ENCODE peak calls at places on chromosomes 1 and 21, in nine cellular contexts. P is spleen, I is sigmoid colon, S is transverse colon, K is breast epithelium, V is stomach, D is HCT116, Q is suprapubic skin, C is esophagus muscularis mucosa. U is an unnamed sample.

GRCh38 chr1:117606608-117607261 is 887 bp downstream of the TENT5C start:
- DNase-seq in Q (no peak), P (peak), V (peak), C (no peak), D (no peak), K (peak), I (peak), S (peak), U (peak)

GRCh38 chr21:38875694-38876492 is 70.2 kb downstream of the ETS2 start:
- DNase-seq in P (no peak), Q (no peak), D (no peak), S (no peak), C (no peak), K (no peak), V (no peak), I (no peak), U (no peak)

GRCh38 chr1:38038836-38039235 is 7.8 kb downstream of the POU3F1 start:
- DNase-seq in V (no peak), C (no peak), I (no peak), D (no peak), P (no peak), S (no peak), Q (no peak), K (no peak), U (no peak)

GRCh38 chr1:207316622-207317510 is 4.6 kb upstream of the CD55 start:
- DNase-seq in P (no peak), S (peak), Q (no peak), I (peak), V (peak), K (peak), D (peak), C (no peak), U (no peak)

GRCh38 chr21:44849616-44850130 is 23.8 kb downstream of the PTTG1IP start:
- DNase-seq in S (peak), K (no peak), Q (no peak), C (no peak), I (no peak), P (no peak), D (no peak), V (no peak), U (no peak)

GRCh38 chr1:8217011-8217711 is 100.8 kb upstream of the SLC45A1 start:
- DNase-seq in S (peak), Q (no peak), V (peak), K (no peak), P (peak), D (no peak), C (no peak), I (peak), U (no peak)

GRCh38 chr1:115458426-115459114 is 120.5 kb upstream of the NGF start:
- DNase-seq in P (no peak), V (no peak), I (no peak), S (no peak), C (no peak), D (no peak), K (no peak), Q (no peak), U (no peak)

GRCh38 chr1:161172776-161173376 is 4.4 kb downstream of the B4GALT3 start:
- DNase-seq in D (no peak), C (no peak), V (no peak), P (no peak), Q (no peak), I (no peak), S (no peak), K (no peak), U (no peak)

GRCh38 chr1:154329551-154330131 is 4.3 kb downstream of the ATP8B2 start:
- DNase-seq in S (no peak), K (no peak), P (no peak), V (no peak), D (no peak), C (no peak), I (no peak), Q (no peak), U (no peak)

GRCh38 chr1:221742555-221743415 is 896 bp upstream of the DUSP10 start:
- DNase-seq in S (peak), K (peak), P (peak), D (peak), I (peak), C (peak), V (peak), Q (peak), U (peak)

GRCh38 chr1:69737527-69738176 is 169.9 kb downstream of the LRRC7 start:
- DNase-seq in P (no peak), I (no peak), C (no peak), K (no peak), Q (no peak), S (no peak), D (peak), V (no peak), U (no peak)

GRCh38 chr1:31196685-31197084 is 43.0 kb downstream of the NKAIN1 start:
- DNase-seq in C (no peak), V (no peak), D (no peak), P (no peak), S (no peak), Q (no peak), I (no peak), K (no peak), U (no peak)

GRCh38 chr1:207925210-207925609 is 14.3 kb upstream of the CD34 start:
- DNase-seq in K (peak), I (peak), Q (peak), V (peak), C (no peak), S (no peak), P (no peak), D (no peak), U (peak)

GRCh38 chr1:84869750-84870149 is 23.3 kb downstream of the LPAR3 start:
- DNase-seq in S (no peak), P (no peak), I (no peak), Q (no peak), V (no peak), K (no peak), D (no peak), C (no peak), U (no peak)

GRCh38 chr1:16905112-16905855 is 9.5 kb downstream of the RNU1-2 start:
- DNase-seq in P (no peak), S (peak), K (no peak), Q (peak), C (no peak), I (peak), V (no peak), D (peak), U (no peak)

GRCh38 chr1:92961131-92961895 is at the start of gene DIPK1A:
- DNase-seq in C (no peak), Q (peak), V (peak), I (peak), D (peak), S (peak), P (peak), K (peak), U (peak)
- TF ChIP-seq POLR2AphosphoS5 in C (peak), Q (no peak), V (peak), I (peak), D (peak), S (peak), P (peak), K (peak), U (peak)

GRCh38 chr1:50373532-50373931 is 49.7 kb downstream of the DMRTA2 start:
- DNase-seq in V (no peak), P (no peak), C (no peak), D (no peak), I (no peak), S (no peak), Q (no peak), K (no peak), U (no peak)

GRCh38 chr1:50368179-50369007 is 54.9 kb downstream of the DMRTA2 start:
- DNase-seq in C (no peak), P (no peak), S (peak), D (peak), V (peak), K (no peak), I (no peak), Q (no peak), U (no peak)

GRCh38 chr1:50371749-50372148 is 51.5 kb downstream of the DMRTA2 start:
- DNase-seq in Q (no peak), V (no peak), C (no peak), D (no peak), P (no peak), K (peak), I (no peak), S (no peak), U (no peak)

GRCh38 chr1:50369008-50369634 is 54.1 kb downstream of the DMRTA2 start:
- DNase-seq in P (no peak), D (no peak), I (no peak), C (no peak), S (no peak), Q (no peak), V (no peak), K (no peak), U (no peak)

DNA sequence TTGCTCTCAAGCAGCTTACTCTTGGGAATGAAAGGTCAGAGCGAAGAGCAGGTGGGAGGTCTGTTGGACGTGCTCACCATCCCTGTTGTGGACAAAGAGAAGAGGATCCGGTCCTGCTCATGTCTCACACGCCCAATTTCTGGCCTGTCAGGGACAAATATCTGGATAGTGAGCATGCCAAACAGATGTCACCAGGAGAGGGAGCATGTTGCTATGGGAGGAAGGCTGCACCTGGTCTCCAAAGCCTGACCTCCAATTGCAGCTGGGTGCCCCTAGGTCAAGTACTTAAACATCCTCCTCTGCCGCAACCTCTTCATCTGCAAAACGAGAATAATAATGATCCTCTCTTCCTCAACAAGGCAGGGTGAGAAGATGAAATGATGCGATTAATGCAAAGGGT is 53.4 kb downstream of the DMRTA2 start:
- DNase-seq in D (no peak), P (no peak), K (no peak), C (no peak), I (no peak), S (no peak), Q (no peak), V (no peak), U (no peak)
- TF ChIP-seq CTCF in D (peak), P (no peak), K (no peak), C (no peak), I (no peak), S (no peak), Q (no peak), V (no peak), U (no peak)

DNA sequence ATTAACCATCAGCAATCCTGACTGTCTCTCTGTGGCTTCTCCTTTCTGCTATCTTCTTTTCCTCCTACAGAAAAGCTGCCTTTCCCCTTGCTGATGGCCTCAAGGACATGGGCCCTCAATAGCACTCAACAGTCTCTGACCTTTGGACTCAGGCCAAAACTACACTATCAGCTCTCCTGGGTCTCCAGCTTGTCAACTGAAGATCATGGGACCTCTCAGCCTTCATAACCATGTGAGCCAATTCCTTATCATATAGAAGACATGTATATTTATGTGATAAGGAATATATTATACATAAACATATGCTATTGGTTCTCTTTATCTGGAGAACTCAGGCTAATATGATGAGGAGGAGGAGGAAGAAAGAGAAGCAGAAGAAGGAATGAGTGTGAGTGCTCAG is 91.8 kb upstream of the GJB5 start:
- DNase-seq in P (no peak), K (no peak), C (no peak), Q (no peak), V (no peak), D (no peak), I (no peak), S (no peak), U (no peak)
- TF ChIP-seq POLR2AphosphoS5 in P (no peak), K (no peak), C (no peak), Q (no peak), V (no peak), D (no peak), I (no peak), S (no peak), U (no peak)

GRCh38 chr21:34762761-34763160 is 94.0 kb downstream of the CLIC6 start:
- DNase-seq in V (no peak), S (no peak), C (no peak), Q (no peak), K (no peak), D (no peak), P (no peak), I (no peak), U (no peak)
- TF ChIP-seq CTCF in V (no peak), S (no peak), C (no peak), Q (no peak), K (no peak), D (no peak), P (no peak), I (no peak), U (no peak)

GRCh38 chr1:184827600-184828368 is 73.1 kb upstream of the EDEM3 start:
- DNase-seq in S (no peak), Q (no peak), D (no peak), P (no peak), V (no peak), C (no peak), I (no peak), K (no peak), U (no peak)
- TF ChIP-seq POLR2AphosphoS5 in S (peak), Q (no peak), D (no peak), P (no peak), V (peak), C (peak), I (peak), K (no peak), U (no peak)

GRCh38 chr1:19872190-19872589 is 10.0 kb upstream of the OTUD3 start:
- DNase-seq in C (no peak), Q (no peak), K (peak), I (no peak), S (peak), P (no peak), D (no peak), V (peak), U (no peak)
- TF ChIP-seq CTCF in C (no peak), Q (no peak), K (no peak), I (no peak), S (peak), P (no peak), D (peak), V (no peak), U (no peak)

DNA sequence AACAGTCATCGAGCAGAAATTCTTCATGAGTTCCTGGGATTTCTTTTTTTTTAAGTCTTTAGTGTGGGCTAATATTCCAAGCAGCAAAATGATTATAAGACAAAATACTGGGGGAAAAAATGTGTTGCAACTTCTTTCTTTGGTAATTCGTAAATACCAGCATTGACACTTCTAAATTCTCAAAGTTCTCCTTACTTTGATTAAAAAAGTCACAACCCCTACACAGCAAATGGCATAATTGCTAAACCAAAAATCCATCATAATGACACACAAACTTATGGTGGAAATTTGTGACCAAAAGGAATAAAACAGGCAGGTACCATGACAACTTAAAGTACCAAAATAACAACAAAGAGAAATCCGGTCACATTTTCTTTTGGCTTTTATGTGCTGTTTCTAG is 585.2 kb upstream of the PKN2 start:
- DNase-seq in Q (no peak), V (no peak), K (no peak), P (no peak), S (no peak), I (no peak), D (no peak), C (no peak), U (no peak)
- TF ChIP-seq POLR2AphosphoS5 in Q (no peak), V (no peak), K (no peak), P (no peak), S (no peak), I (no peak), D (no peak), C (no peak), U (no peak)

DNA sequence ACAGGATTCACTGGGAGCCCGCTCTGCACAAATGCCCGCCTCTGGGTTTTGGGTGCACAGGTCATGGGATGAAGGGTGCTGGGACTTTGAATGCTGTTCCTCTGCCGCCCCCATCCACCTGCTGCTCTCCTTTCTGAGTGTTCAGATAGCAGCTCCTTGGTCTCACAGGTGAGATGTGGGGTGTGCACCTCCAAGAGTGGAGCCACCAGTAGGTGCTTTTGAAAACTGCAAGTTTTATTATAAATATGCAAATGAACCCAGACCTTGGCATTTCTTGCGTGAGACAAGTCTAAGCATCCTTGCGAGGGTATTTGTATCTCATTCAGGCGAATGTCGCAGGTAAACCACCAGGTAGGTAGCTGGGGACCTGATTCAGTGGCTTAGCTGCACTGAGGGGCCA is 30.2 kb downstream of the OBSCN start:
- DNase-seq in P (no peak), K (no peak), S (no peak), V (no peak), C (peak), Q (no peak), D (no peak), I (no peak), U (no peak)
- TF ChIP-seq CTCF in P (no peak), K (no peak), S (no peak), V (no peak), C (no peak), Q (no peak), D (no peak), I (no peak), U (no peak)